ENCODE peak calls at places on chromosomes 5 and 9, in nine cellular contexts. G is mucosa of gallbladder; Y is activated T-helper 1 cell treated with anti-CD3 and anti-CD28 coated beads, Interleukin-2, amount 50 U/mL, for 16 hours; P is endothelial cell; O is choroid plexus epithelial cell; C is osteocyte; I is NCI-H524 treated with DMSO at 0.1 percent for 48 hours; U is ureter; F is lower lobe of right lung. N is an unnamed sample.

GRCh38 chr9:136318769-136319241 is 8.5 kb upstream of the GPSM1 start:
- DNase-seq in G (no peak), P (no peak), U (no peak), C (no peak), O (no peak), I (no peak), Y (no peak), F (no peak), N (no peak)

GRCh38 chr9:21110708-21111576 is 30.7 kb downstream of the IFNW1 start:
- DNase-seq in F (no peak), G (peak; percentile 34), I (peak; percentile 15), C (no peak), Y (no peak), U (no peak), P (peak; percentile 20), O (peak; percentile 89), N (peak; percentile 25)

GRCh38 chr5:172188893-172189692 is 1.1 kb upstream of the STK10 start:
- DNase-seq in F (no peak), G (no peak), C (no peak), Y (no peak), O (peak; percentile 73), U (no peak), P (peak; percentile 45), I (no peak), N (no peak)

GRCh38 chr5:174589599-174589998 is 134.8 kb upstream of the MSX2 start:
- DNase-seq in F (no peak), O (no peak), P (no peak), U (no peak), G (no peak), Y (no peak), C (no peak), I (no peak), N (no peak)

GRCh38 chr5:112886975-112887374 is 25.9 kb downstream of the SRP19 start:
- DNase-seq in I (no peak), Y (no peak), P (no peak), C (no peak), U (no peak), O (no peak), F (no peak), G (no peak), N (no peak)

GRCh38 chr9:14352549-14352948 is 38.6 kb upstream of the NFIB start:
- DNase-seq in P (no peak), G (no peak), I (no peak), O (no peak), C (no peak), Y (no peak), F (no peak), U (no peak), N (no peak)

GRCh38 chr9:22050924-22051323 is 41.8 kb upstream of the CDKN2B start:
- DNase-seq in I (no peak), U (no peak), C (no peak), P (no peak), G (no peak), F (no peak), Y (no peak), O (no peak), N (no peak)

GRCh38 chr9:129374651-129375050 is 196.6 kb upstream of the IER5L start:
- DNase-seq in P (no peak), U (no peak), F (no peak), C (no peak), G (no peak), O (no peak), Y (no peak), I (no peak), N (no peak)

GRCh38 chr5:102152906-102153787 is 142.9 kb downstream of the SLCO4C1 start:
- DNase-seq in I (no peak), O (peak; percentile 19), Y (no peak), G (no peak), P (peak; percentile 24), U (no peak), C (no peak), F (no peak), N (no peak)

GRCh38 chr5:132771559-132771998 is 5.5 kb downstream of the SEPTIN8 start:
- DNase-seq in F (no peak), C (no peak), G (no peak), I (no peak), O (peak; percentile 68), P (no peak), Y (no peak), U (no peak), N (no peak)

GRCh38 chr5:179267671-179268071 is 77.6 kb downstream of the ADAMTS2 start:
- DNase-seq in G (no peak), O (no peak), Y (no peak), I (no peak), F (peak; percentile 38), P (no peak), U (peak; percentile 26), C (no peak), N (no peak)

GRCh38 chr9:100756217-100756616 is 178.3 kb downstream of the CAVIN4 start:
- DNase-seq in O (no peak), U (no peak), G (no peak), C (no peak), Y (no peak), P (no peak), I (peak; percentile 38), F (no peak), N (no peak)

GRCh38 chr5:37988454-37989046 is 148.7 kb upstream of the GDNF start:
- DNase-seq in F (no peak), G (no peak), C (no peak), P (no peak), O (no peak), Y (no peak), U (no peak), I (no peak), N (no peak)

GRCh38 chr5:136080483-136081180 is 51.8 kb downstream of the TGFBI start:
- DNase-seq in U (peak; percentile 91), P (peak; percentile 76), C (no peak), G (peak; percentile 96), Y (peak; percentile 19), F (peak; percentile 91), O (peak; percentile 92), I (no peak), N (peak; percentile 46)

GRCh38 chr9:4382722-4383317 is 83.0 kb upstream of the GLIS3 start:
- DNase-seq in C (no peak), Y (no peak), F (no peak), O (peak; percentile 66), U (no peak), P (peak; percentile 18), G (no peak), I (no peak), N (no peak)

GRCh38 chr5:154520861-154521453 is 42.9 kb upstream of the HAND1 start:
- DNase-seq in G (no peak), Y (no peak), F (peak; percentile 54), U (no peak), O (peak; percentile 11), P (peak; percentile 68), C (no peak), I (no peak), N (no peak)

GRCh38 chr9:113428062-113428600 is 17.6 kb downstream of the C9orf43 start:
- DNase-seq in U (no peak), P (no peak), G (no peak), I (no peak), O (peak; percentile 17), C (no peak), F (no peak), Y (no peak), N (no peak)

GRCh38 chr5:133825631-133826289 is 142.7 kb downstream of the C5orf15 start:
- DNase-seq in O (no peak), F (no peak), C (no peak), G (no peak), Y (no peak), U (no peak), I (peak; percentile 98), P (no peak), N (no peak)

GRCh38 chr5:120507197-120507596 is 43.1 kb downstream of the PRR16 start:
- DNase-seq in F (no peak), C (no peak), Y (no peak), O (peak; percentile 14), G (no peak), I (no peak), U (no peak), P (no peak), N (no peak)

N was measured in prostate gland.